ENCODE peak calls at places on chromosome 4, in seven cellular contexts. M is kidney epithelial cell, Q is endothelial cell of umbilical vein, B is pancreas, W is breast epithelium, Y is left lung, K is tibial artery. D is an unnamed sample. For H3K36me3, the result is how much of the 10 kb centered on the place peaks cover.

GRCh38 chr4:32569844-32570243 is 1849.7 kb downstream of the PCDH7 start:
- DNase-seq in B (no peak), K (no peak), Q (no peak), M (no peak), Y (no peak), W (no peak), D (no peak)

GRCh38 chr4:78242071-78242470 is 184.9 kb downstream of the FRAS1 start:
- DNase-seq in W (no peak), Y (no peak), M (no peak), K (no peak), Q (no peak), B (no peak), D (peak)

GRCh38 chr4:123121241-123121907 is 199.0 kb upstream of the NUDT6 start:
- DNase-seq in B (no peak), M (no peak), Y (no peak), K (no peak), Q (peak), W (no peak), D (peak)

GRCh38 chr4:159455675-159456235 is 352.9 kb downstream of the RAPGEF2 start:
- DNase-seq in Q (peak), K (no peak), Y (no peak), M (no peak), B (no peak), W (no peak), D (peak)

GRCh38 chr4:112348488-112349158 is 51.5 kb downstream of the ALPK1 start:
- DNase-seq in K (peak), Q (peak), M (peak), B (no peak), Y (no peak), W (peak), D (peak)

GRCh38 chr4:133188433-133189175 is 39.5 kb downstream of the PCDH10 start:
- DNase-seq in Y (no peak), Q (no peak), K (no peak), B (no peak), W (no peak), M (no peak), D (no peak)

GRCh38 chr4:140103676-140104075 is 50.3 kb downstream of the MAML3 start:
- DNase-seq in B (no peak), Y (no peak), M (no peak), K (no peak), Q (peak), W (no peak), D (peak)

GRCh38 chr4:35963969-35964515 is 280.3 kb downstream of the ARAP2 start:
- DNase-seq in B (no peak), K (no peak), M (peak), Q (no peak), Y (no peak), W (no peak), D (peak)

GRCh38 chr4:148787285-148787684 is 345.1 kb upstream of the NR3C2 start:
- DNase-seq in W (no peak), B (no peak), Q (no peak), M (no peak), Y (no peak), K (no peak), D (no peak)

GRCh38 chr4:40734497-40734896 is 15.3 kb upstream of the NSUN7 start:
- DNase-seq in Y (no peak), B (no peak), W (no peak), K (no peak), M (no peak), Q (no peak), D (no peak)

GRCh38 chr4:110751991-110752390 is 129.1 kb upstream of the PITX2 start:
- DNase-seq in Y (no peak), K (no peak), Q (no peak), B (no peak), W (no peak), M (no peak), D (no peak)

GRCh38 chr4:22573198-22573597 is 57.3 kb upstream of the ADGRA3 start:
- DNase-seq in K (peak), Y (no peak), Q (no peak), W (peak), B (peak), M (no peak), D (no peak)

GRCh38 chr4:170139764-170140163 is 50.0 kb upstream of the AADAT start:
- DNase-seq in Y (no peak), W (no peak), B (no peak), Q (no peak), M (no peak), K (no peak), D (peak)

DNA sequence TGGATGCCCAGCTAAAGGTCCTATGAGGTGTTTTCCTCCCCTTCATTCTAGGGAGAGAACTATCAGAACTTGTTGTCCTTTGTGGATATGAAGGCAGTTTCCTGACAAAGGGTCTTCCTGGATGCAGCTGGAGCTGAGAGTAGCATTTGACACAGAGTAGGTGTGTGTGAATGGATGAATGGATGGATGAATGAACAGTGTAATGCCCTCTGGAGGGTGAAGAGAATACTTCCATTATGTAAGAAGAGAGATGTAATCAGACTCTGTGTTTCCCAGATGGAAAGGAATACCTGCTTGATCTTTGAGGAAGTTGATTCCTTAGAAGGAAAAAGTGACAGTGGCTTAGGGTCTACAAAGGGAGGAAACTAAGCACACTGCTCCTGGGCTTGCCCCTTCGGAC is 55.4 kb upstream of the AADAT start:
- DNase-seq in Y (no peak), W (no peak), K (no peak), Q (no peak), M (no peak), B (no peak), D (no peak)
- TF ChIP-seq CTCF in Y (no peak), W (no peak), K (no peak), Q (no peak), M (no peak), B (no peak), D (no peak)

GRCh38 chr4:25654971-25655963 is at the start of gene SLC34A2:
- DNase-seq in K (no peak), W (peak), M (no peak), B (peak), Y (peak), Q (no peak), D (peak)

GRCh38 chr4:25658357-25658771 is 2.7 kb downstream of the SLC34A2 start:
- DNase-seq in Y (no peak), W (no peak), B (no peak), K (no peak), M (no peak), Q (no peak), D (no peak)

GRCh38 chr4:25656031-25656430 is 380 bp downstream of the SLC34A2 start:
- DNase-seq in M (no peak), W (no peak), K (no peak), Y (no peak), Q (no peak), B (no peak), D (no peak)

GRCh38 chr4:25650271-25650670 is 5.4 kb upstream of the SLC34A2 start:
- DNase-seq in K (no peak), W (no peak), B (no peak), Y (no peak), Q (no peak), M (no peak), D (no peak)

GRCh38 chr4:25654031-25654970 is 1.4 kb upstream of the SLC34A2 start:
- DNase-seq in W (peak), Y (peak), Q (no peak), M (no peak), B (peak), K (no peak), D (no peak)
- H3K4me3 ChIP-seq in W (no peak), Y (peak), Q (no peak), M (no peak), B (no peak), K (no peak), D (no peak)

GRCh38 chr4:68575081-68575480 is 1.0 kb downstream of the UGT2B17 start:
- DNase-seq in Y (no peak), Q (no peak), M (no peak), W (no peak), B (no peak), K (no peak), D (no peak)
- H3K36me3 ChIP-seq in Y (under half), Q (under half), M (under half), W (under half), B (under half), K (under half), D (under half)

GRCh38 chr4:73137121-73137520 is 67.6 kb upstream of the COX18 start:
- DNase-seq in Y (no peak), W (no peak), M (no peak), Q (no peak), K (no peak), B (no peak), D (no peak)

GRCh38 chr4:73139245-73139644 is 69.7 kb upstream of the COX18 start:
- DNase-seq in M (no peak), Q (no peak), Y (no peak), B (no peak), K (no peak), W (no peak), D (no peak)

GRCh38 chr4:73139991-73140390 is 70.5 kb upstream of the COX18 start:
- DNase-seq in W (no peak), B (no peak), M (no peak), Y (no peak), Q (no peak), K (no peak), D (no peak)

DNA sequence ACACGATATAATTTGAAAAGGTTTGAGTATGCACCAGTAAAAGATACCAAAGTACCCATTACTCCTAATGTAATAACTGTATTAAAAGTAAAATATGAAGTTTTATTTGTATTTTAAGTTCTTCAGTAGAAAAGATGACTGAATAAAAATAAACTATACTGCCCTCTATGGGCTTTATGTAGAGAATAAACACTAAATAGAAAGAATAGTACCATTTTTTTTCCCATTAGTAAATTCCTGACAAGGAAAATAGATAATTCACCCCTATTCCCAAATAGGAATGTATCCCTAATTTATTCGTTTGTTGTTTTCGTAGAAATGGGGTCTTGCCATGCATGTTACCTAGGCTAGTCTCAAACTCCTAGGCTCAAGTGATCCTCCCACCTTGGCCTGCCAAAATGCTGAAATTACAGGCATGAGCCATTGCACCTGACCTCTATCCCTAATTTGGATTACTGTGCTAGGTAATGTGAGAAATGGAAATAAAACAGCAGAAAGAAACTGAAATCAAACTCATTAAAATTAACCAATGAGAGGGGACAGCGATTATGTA is 73.6 kb upstream of the COX18 start:
- DNase-seq in M (no peak), Y (no peak), B (no peak), W (no peak), Q (peak), K (no peak), D (peak)
- TF ChIP-seq CTCF in M (peak), Y (no peak), B (no peak), W (no peak), Q (peak), K (no peak), D (no peak)

GRCh38 chr4:83285022-83285387 is 407 bp upstream of the COQ2 start:
- DNase-seq in Q (peak), W (no peak), B (no peak), K (peak), Y (no peak), M (peak), D (peak)

GRCh38 chr4:83284161-83285021 is at the start of gene COQ2:
- DNase-seq in W (peak), B (peak), M (peak), Q (peak), Y (peak), K (peak), D (peak)

GRCh38 chr4:83276299-83277040 is 8.1 kb downstream of the COQ2 start:
- DNase-seq in W (no peak), B (no peak), K (no peak), M (no peak), Q (no peak), Y (no peak), D (no peak)

GRCh38 chr4:83281326-83281725 is 3.3 kb downstream of the COQ2 start:
- DNase-seq in M (no peak), B (no peak), Q (no peak), W (no peak), K (no peak), Y (no peak), D (no peak)

GRCh38 chr4:83282049-83282535 is 2.5 kb downstream of the COQ2 start:
- DNase-seq in W (no peak), Q (peak), B (no peak), K (no peak), Y (no peak), M (peak), D (peak)
- H3K4me3 ChIP-seq in W (no peak), Q (no peak), B (no peak), K (no peak), Y (no peak), M (no peak), D (no peak)

DNA sequence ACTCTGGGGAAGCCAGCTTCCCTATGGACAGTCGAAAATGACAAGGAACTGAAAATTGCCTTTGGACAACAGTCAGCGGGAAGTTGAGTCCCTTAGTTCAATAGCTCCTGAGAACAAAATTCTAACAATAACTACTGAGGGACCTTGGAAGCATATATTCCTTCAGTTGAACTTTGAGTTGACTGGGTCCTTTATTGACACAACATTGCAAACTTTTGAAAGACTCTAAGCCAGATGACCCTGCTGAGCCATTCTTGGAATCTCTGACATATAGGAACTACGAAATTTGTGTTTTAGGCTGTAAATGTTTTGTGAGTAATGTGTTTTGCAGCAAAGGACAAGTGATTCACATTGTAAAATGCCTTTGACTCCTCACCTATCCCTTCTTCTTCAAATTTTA is 548.8 kb upstream of the LCORL start:
- DNase-seq in B (no peak), W (no peak), Q (no peak), K (no peak), Y (no peak), M (no peak), D (no peak)
- H3K36me3 ChIP-seq in B (under half), W (under half), Q (under half), K (under half), Y (under half), M (under half), D (under half)

GRCh38 chr4:8557151-8558076 is 22.8 kb upstream of the GPR78 start:
- DNase-seq in Q (no peak), W (no peak), K (no peak), B (no peak), M (no peak), Y (no peak), D (no peak)

GRCh38 chr4:8558080-8558960 is 21.9 kb upstream of the GPR78 start:
- DNase-seq in M (no peak), W (no peak), Q (no peak), B (no peak), K (no peak), Y (no peak), D (peak)

GRCh38 chr4:8559524-8560264 is 20.5 kb upstream of the GPR78 start:
- DNase-seq in B (no peak), M (no peak), Q (no peak), Y (no peak), K (no peak), W (no peak), D (no peak)

GRCh38 chr4:8559011-8559410 is 21.2 kb upstream of the GPR78 start:
- DNase-seq in M (no peak), Q (no peak), Y (no peak), K (no peak), B (no peak), W (no peak), D (no peak)

GRCh38 chr4:8560265-8561047 is 19.7 kb upstream of the GPR78 start:
- DNase-seq in Q (no peak), W (no peak), Y (peak), K (no peak), M (no peak), B (no peak), D (peak)
- TF ChIP-seq CTCF in Q (no peak), W (no peak), Y (no peak), K (no peak), M (no peak), B (no peak), D (no peak)